ENCODE peak calls at places on chromosomes 1 and 21, in five cellular contexts. O is mesothelial cell of epicardium, D is caudate nucleus, R is keratinocyte, B is AG08395. W is an unnamed sample.

GRCh38 chr1:118563969-118564951 is 379.2 kb upstream of the SPAG17 start:
- DNase-seq in O (no peak), D (no peak), R (no peak), B (peak; percentile 5), W (no peak)

GRCh38 chr1:240242601-240243144 is 151.0 kb downstream of the FMN2 start:
- DNase-seq in O (no peak), D (no peak), R (no peak), B (peak; percentile 76), W (no peak)

GRCh38 chr1:44884746-44885145 is 41.7 kb upstream of the PTCH2 start:
- DNase-seq in O (no peak), D (no peak), R (no peak), B (no peak), W (peak; percentile 47)

GRCh38 chr1:36295390-36295789 is 10.8 kb upstream of the SH3D21 start:
- DNase-seq in O (no peak), D (no peak), R (no peak), B (no peak), W (no peak)

GRCh38 chr1:208857471-208857870 is 613.3 kb upstream of the PLXNA2 start:
- DNase-seq in O (no peak), D (no peak), R (no peak), B (no peak), W (no peak)

GRCh38 chr21:45145146-45145545 is 70.8 kb downstream of the ADARB1 start:
- DNase-seq in O (no peak), D (no peak), R (no peak), B (no peak), W (no peak)

GRCh38 chr1:52203935-52204625 is 62.2 kb downstream of the ZFYVE9 start:
- DNase-seq in O (no peak), D (no peak), R (no peak), B (no peak), W (no peak)

GRCh38 chr21:27290020-27290419 is 323.1 kb upstream of the ADAMTS5 start:
- DNase-seq in O (no peak), D (no peak), R (no peak), B (no peak), W (no peak)

GRCh38 chr1:227793948-227794812 is 21.3 kb upstream of the PRSS38 start:
- DNase-seq in O (peak; percentile 64), D (no peak), R (no peak), B (peak; percentile 93), W (no peak)

GRCh38 chr1:53593758-53594380 is 134.7 kb downstream of the DMRTB1 start:
- DNase-seq in O (peak; percentile 60), D (no peak), R (no peak), B (no peak), W (no peak)

GRCh38 chr1:247857069-247857985 is at the start of gene TRIM58:
- DNase-seq in O (peak; percentile 54), D (no peak), R (no peak), B (no peak), W (no peak)

GRCh38 chr1:24021403-24022266 is 41.5 kb upstream of the SRSF10 start:
- DNase-seq in O (no peak), D (no peak), R (no peak), B (no peak), W (no peak)